ENCODE peak calls at places on chromosome 22, in five cellular contexts. Z is sigmoid colon; O is psoas muscle; Q is stimulated activated CD4-positive, alpha-beta T cell treated with anti-CD3 and anti-CD28 coated beads, Interleukin-2, amount 100 ng/mL, for 48 hours; C is NCI-H2081. K is an unnamed sample.
A peak's percentile ranks its signal among the peaks of the same experiment; 100 is the strongest.

GRCh38 chr22:37525073-37525745 is 6.0 kb upstream of the CARD10 start:
- DNase-seq in Q (no peak), Z (no peak), O (no peak), C (no peak), K (peak; percentile 87)

GRCh38 chr22:19717691-19718254 is 3.5 kb downstream of the SEPTIN5 start:
- DNase-seq in C (peak; percentile 59), Z (peak; percentile 86), Q (peak; percentile 82), O (peak; percentile 84), K (peak; percentile 23)

GRCh38 chr22:25656724-25657123 is 85.3 kb upstream of the MYO18B start:
- DNase-seq in C (no peak), O (no peak), Z (no peak), Q (no peak), K (no peak)

GRCh38 chr22:30947821-30948454 is 20.6 kb downstream of the MORC2 start:
- DNase-seq in O (no peak), Q (no peak), Z (no peak), C (no peak), K (no peak)

GRCh38 chr22:41910599-41911291 is 4.1 kb downstream of the SHISA8 start:
- DNase-seq in Q (no peak), Z (no peak), C (no peak), O (no peak), K (no peak)

GRCh38 chr22:36461665-36462474 is 19.6 kb downstream of the TXN2 start:
- DNase-seq in C (no peak), Q (no peak), Z (peak; percentile 72), O (peak; percentile 54), K (peak; percentile 88)

GRCh38 chr22:41263704-41264103 is 22.3 kb downstream of the RANGAP1 start:
- DNase-seq in C (no peak), O (no peak), Z (no peak), Q (no peak), K (no peak)

GRCh38 chr22:45602824-45603301 is 68.8 kb upstream of the ATXN10 start:
- DNase-seq in Z (peak; percentile 61), C (no peak), O (no peak), Q (no peak), K (no peak)

GRCh38 chr22:43953988-43954771 is 1.1 kb upstream of the SAMM50 start:
- DNase-seq in Z (no peak), Q (no peak), C (no peak), O (no peak), K (no peak)

GRCh38 chr22:29625090-29625825 is 21.8 kb downstream of the NF2 start:
- DNase-seq in O (peak; percentile 30), Z (peak; percentile 75), Q (peak; percentile 19), C (peak; percentile 45), K (no peak)

GRCh38 chr22:47335460-47335859 is 573.0 kb downstream of the TBC1D22A start:
- DNase-seq in Q (no peak), Z (no peak), C (no peak), O (no peak), K (no peak)

GRCh38 chr22:24583221-24583971 is 9.5 kb downstream of the LRRC75B start:
- DNase-seq in Q (no peak), O (no peak), C (peak; percentile 70), Z (no peak), K (no peak)

GRCh38 chr22:43983808-43984207 is 28.6 kb downstream of the SAMM50 start:
- DNase-seq in Q (no peak), Z (peak; percentile 26), C (no peak), O (no peak), K (no peak)

GRCh38 chr22:44259366-44260215 is 53.2 kb downstream of the SHISAL1 start:
- DNase-seq in Q (no peak), Z (peak; percentile 34), C (no peak), O (no peak), K (no peak)

GRCh38 chr22:30249049-30250038 is 2.8 kb upstream of the LIF start:
- DNase-seq in C (no peak), O (peak; percentile 66), Q (no peak), Z (peak; percentile 79), K (no peak)

GRCh38 chr22:43425976-43426785 is 14.4 kb downstream of the MPPED1 start:
- DNase-seq in Q (no peak), Z (no peak), O (no peak), C (no peak), K (no peak)

GRCh38 chr22:42561856-42562255 is 8.1 kb downstream of the SERHL2 start:
- DNase-seq in Q (no peak), Z (no peak), O (no peak), C (no peak), K (no peak)

GRCh38 chr22:32735516-32735915 is 66.0 kb upstream of the TIMP3 start:
- DNase-seq in C (no peak), O (no peak), Q (no peak), Z (no peak), K (no peak)

GRCh38 chr22:35128637-35129036 is 62.7 kb downstream of the ISX start:
- DNase-seq in O (no peak), Q (no peak), C (no peak), Z (no peak), K (no peak)

GRCh38 chr22:19669570-19669969 is 44.7 kb upstream of the SEPTIN5 start:
- DNase-seq in Z (no peak), O (no peak), C (no peak), Q (no peak), K (no peak)

GRCh38 chr22:39661842-39662676 is 91.5 kb downstream of the CACNA1I start:
- DNase-seq in O (no peak), Z (no peak), Q (peak; percentile 67), C (no peak), K (no peak)

K was measured in NCI-H226.